ENCODE peak calls at places on chromosomes 7 and 10, in five cellular contexts. G is RWPE1; D is head of caudate nucleus; J is activated CD4-positive, alpha-beta T cell treated with anti-CD3 and anti-CD28 coated beads for 1 hour; V is CD4-positive, alpha-beta T cell. I is an unnamed sample.
A peak's percentile ranks its signal among the peaks of the same experiment; 100 is the strongest.

GRCh38 chr10:72171175-72171630 is 44.6 kb upstream of the ANAPC16 start:
- DNase-seq in J (no peak), V (no peak), G (peak; percentile 77), D (no peak), I (peak; percentile 45)

GRCh38 chr10:111967547-111967946 is 216.0 kb downstream of the GPAM start:
- DNase-seq in J (no peak), D (no peak), G (no peak), V (no peak), I (no peak)

GRCh38 chr10:373516-374309 is 238.5 kb downstream of the ZMYND11 start:
- DNase-seq in J (no peak), D (no peak), G (no peak), V (no peak), I (no peak)

GRCh38 chr10:34649385-34649784 is 165.7 kb downstream of the PARD3 start:
- DNase-seq in V (no peak), J (no peak), G (no peak), D (no peak), I (no peak)

GRCh38 chr7:68629-69028 is 123.7 kb upstream of the FAM20C start:
- DNase-seq in G (no peak), J (no peak), D (no peak), V (no peak), I (no peak)

GRCh38 chr10:91540714-91541113 is 92.2 kb downstream of the PPP1R3C start:
- DNase-seq in D (no peak), G (no peak), V (no peak), J (no peak), I (peak; percentile 89)

GRCh38 chr10:74179124-74179710 is 28.2 kb downstream of the ADK start:
- DNase-seq in G (no peak), J (no peak), V (no peak), D (no peak), I (no peak)

GRCh38 chr10:112875474-112876267 is 74.4 kb upstream of the TCF7L2 start:
- DNase-seq in D (no peak), V (no peak), G (peak; percentile 69), J (no peak), I (peak; percentile 80)

GRCh38 chr10:90865400-90865799 is 6.4 kb upstream of the RPP30 start:
- DNase-seq in G (no peak), V (no peak), D (no peak), J (no peak), I (peak; percentile 24)

GRCh38 chr7:155141562-155141961 is 71.4 kb downstream of the HTR5A start:
- DNase-seq in D (no peak), G (no peak), J (no peak), V (no peak), I (no peak)

GRCh38 chr7:83514977-83515376 is 134.0 kb downstream of the SEMA3E start:
- DNase-seq in D (no peak), J (no peak), G (no peak), V (no peak), I (no peak)

GRCh38 chr7:76386691-76387260 is 22.7 kb downstream of the SSC4D start:
- DNase-seq in J (no peak), V (no peak), D (no peak), G (no peak), I (no peak)

GRCh38 chr7:82109288-82109687 is 334.3 kb downstream of the CACNA2D1 start:
- DNase-seq in G (peak; percentile 10), J (no peak), V (no peak), D (no peak), I (no peak)

GRCh38 chr7:44062180-44062902 is 3.0 kb downstream of the PGAM2 start:
- DNase-seq in D (no peak), G (no peak), J (no peak), V (no peak), I (no peak)

GRCh38 chr7:87151701-87152111 is 547 bp upstream of the DMTF1 start:
- DNase-seq in D (no peak), V (no peak), J (no peak), G (no peak), I (no peak)

GRCh38 chr7:157792954-157793353 is 456.1 kb downstream of the DNAJB6 start:
- DNase-seq in V (no peak), G (no peak), D (no peak), J (no peak), I (no peak)

GRCh38 chr10:20993387-20994170 is 96.5 kb upstream of the NEBL start:
- DNase-seq in J (no peak), V (no peak), D (no peak), G (peak; percentile 13), I (no peak)

GRCh38 chr10:16611037-16611436 is 89.4 kb upstream of the C1QL3 start:
- DNase-seq in J (no peak), G (no peak), D (no peak), V (no peak), I (no peak)

GRCh38 chr7:33459340-33459751 is 330.0 kb downstream of the BBS9 start:
- DNase-seq in G (peak; percentile 3), J (no peak), D (no peak), V (no peak), I (no peak)

GRCh38 chr7:1112109-1112508 is 24.2 kb downstream of the GPER1 start:
- DNase-seq in D (no peak), V (no peak), J (no peak), G (no peak), I (no peak)

GRCh38 chr10:69057261-69057950 is 30.5 kb upstream of the SRGN start:
- DNase-seq in J (no peak), D (peak; percentile 26), G (no peak), V (peak; percentile 10), I (peak; percentile 92)

GRCh38 chr7:38675500-38676106 is 44.4 kb upstream of the AMPH start:
- DNase-seq in G (no peak), J (no peak), V (no peak), D (no peak), I (no peak)

GRCh38 chr10:70811881-70812280 is 3.9 kb upstream of the SGPL1 start:
- DNase-seq in G (no peak), V (no peak), D (no peak), J (no peak), I (no peak)

GRCh38 chr10:24503627-24504320 is 219.9 kb downstream of the ARHGAP21 start:
- DNase-seq in J (no peak), V (no peak), G (peak; percentile 52), D (peak; percentile 38), I (peak; percentile 9)

GRCh38 chr10:7666253-7667023 is at the start of gene ITIH5:
- DNase-seq in D (no peak), V (no peak), J (no peak), G (no peak), I (no peak)

I was measured in MV-4-11.